ENCODE peak calls at places on chromosomes 3 and 15, in eight cellular contexts. G is H7; F is putamen; P is Daoy; H is activated CD8-positive, alpha-beta memory T cell treated with anti-CD3 and anti-CD28 coated beads for 1 hour; Q is NCI-H2081; S is mucosa of descending colon; J is nephron progenitor cell. V is an unnamed sample.

GRCh38 chr3:179512398-179512797 is 50.3 kb upstream of the ACTL6A start:
- DNase-seq in Q (no peak), G (no peak), J (no peak), S (no peak), P (no peak), H (no peak), F (peak; percentile 27), V (peak; percentile 29)

GRCh38 chr3:151230644-151231043 is 27.6 kb upstream of the GPR171 start:
- DNase-seq in Q (no peak), P (no peak), J (no peak), H (no peak), G (no peak), F (no peak), S (no peak), V (no peak)

GRCh38 chr15:64667736-64668161 is 107.6 kb downstream of the RBPMS2 start:
- DNase-seq in G (peak; percentile 49), J (no peak), H (no peak), P (peak; percentile 32), S (no peak), Q (no peak), F (no peak), V (no peak)

GRCh38 chr3:131033480-131034080 is 6.9 kb downstream of the NEK11 start:
- DNase-seq in S (peak; percentile 75), H (no peak), F (peak; percentile 25), G (peak; percentile 47), P (peak; percentile 33), J (peak; percentile 21), Q (peak; percentile 77), V (peak; percentile 30)

GRCh38 chr15:68674975-68675374 is 96.2 kb downstream of the CORO2B start:
- DNase-seq in P (peak; percentile 54), J (no peak), F (no peak), S (no peak), Q (no peak), G (peak; percentile 10), H (no peak), V (no peak)

GRCh38 chr3:128572644-128573105 is 77.9 kb downstream of the RPN1 start:
- DNase-seq in Q (no peak), J (no peak), G (peak; percentile 88), H (no peak), F (no peak), S (peak; percentile 19), P (peak; percentile 52), V (no peak)

GRCh38 chr3:169430687-169431404 is 232.7 kb downstream of the MECOM start:
- DNase-seq in F (no peak), Q (peak; percentile 40), J (peak; percentile 4), G (no peak), S (peak; percentile 9), H (no peak), P (peak; percentile 79), V (no peak)

GRCh38 chr15:63461230-63461629 is 43.2 kb upstream of the USP3 start:
- DNase-seq in P (no peak), F (peak; percentile 68), Q (no peak), G (peak; percentile 92), S (peak; percentile 34), J (peak; percentile 51), H (no peak), V (peak; percentile 72)

GRCh38 chr15:44087578-44088190 is 107.4 kb downstream of the FRMD5 start:
- DNase-seq in P (peak; percentile 71), H (no peak), S (no peak), J (no peak), G (no peak), F (no peak), Q (no peak), V (no peak)

GRCh38 chr15:101008158-101009139 is 89.3 kb downstream of the LRRK1 start:
- DNase-seq in F (peak; percentile 39), Q (peak; percentile 92), S (peak; percentile 93), H (peak; percentile 80), J (peak; percentile 94), G (peak; percentile 95), P (peak; percentile 66), V (peak; percentile 73)

V was measured in midbrain.